ENCODE peak calls at places on chromosomes 1 and 21, in seven cellular contexts. O is GM23248, K is astrocyte, Y is A673, G is GM23338, N is HCT116, I is keratinocyte. D is an unnamed sample. For H3K27me3, the result is how much of the 10 kb centered on the place peaks cover.

GRCh38 chr1:165637427-165637826 is 6.4 kb downstream of the MGST3 start:
- DNase-seq in G (peak), I (no peak), N (no peak), O (peak), Y (peak), K (peak), D (peak)

GRCh38 chr1:237681210-237681609 is 209.5 kb downstream of the ZP4 start:
- DNase-seq in O (peak), Y (no peak), I (no peak), K (no peak), G (no peak), N (no peak), D (no peak)

GRCh38 chr1:10672376-10673050 is 123.9 kb downstream of the CASZ1 start:
- DNase-seq in N (no peak), G (no peak), O (no peak), I (no peak), K (no peak), Y (no peak), D (no peak)

GRCh38 chr1:32925360-32926142 is 24.4 kb upstream of the TMEM54 start:
- DNase-seq in I (no peak), O (peak), N (no peak), Y (no peak), G (peak), K (no peak), D (no peak)

GRCh38 chr1:44519035-44519676 is 114.1 kb downstream of the RNF220 start:
- DNase-seq in O (no peak), I (no peak), N (no peak), K (no peak), G (no peak), Y (no peak), D (no peak)

GRCh38 chr1:202063093-202063492 is 52.7 kb downstream of the ELF3 start:
- DNase-seq in O (no peak), G (peak), N (no peak), Y (no peak), I (no peak), K (no peak), D (peak)

GRCh38 chr1:223887724-223888428 is 42.1 kb upstream of the TP53BP2 start:
- DNase-seq in K (peak), N (peak), G (no peak), Y (no peak), I (peak), O (peak), D (peak)

GRCh38 chr1:51463561-51463960 is 55.5 kb downstream of the EPS15 start:
- DNase-seq in I (no peak), G (no peak), N (no peak), O (no peak), K (no peak), Y (no peak), D (no peak)

GRCh38 chr1:33176362-33176850 is 5.4 kb downstream of the TRIM62 start:
- DNase-seq in K (peak), N (no peak), O (peak), I (peak), G (no peak), Y (no peak), D (peak)

GRCh38 chr1:35573198-35573775 is at the start of gene TFAP2E:
- DNase-seq in Y (peak), G (peak), N (peak), O (peak), K (no peak), I (no peak), D (no peak)

GRCh38 chr21:42818328-42818749 is 61.0 kb downstream of the WDR4 start:
- DNase-seq in O (peak), Y (peak), G (peak), K (peak), I (peak), N (peak), D (peak)

GRCh38 chr1:184950209-184950608 is 24.1 kb downstream of the NIBAN1 start:
- DNase-seq in I (no peak), N (no peak), K (no peak), O (no peak), G (no peak), Y (no peak), D (no peak)

GRCh38 chr1:59917026-59917784 is 9.4 kb downstream of the CYP2J2 start:
- DNase-seq in K (no peak), I (no peak), G (no peak), N (no peak), Y (no peak), O (no peak), D (no peak)

GRCh38 chr1:172949096-172949495 is 101.6 kb downstream of the TNFSF18 start:
- DNase-seq in Y (no peak), N (no peak), G (no peak), K (no peak), O (no peak), I (no peak), D (no peak)

GRCh38 chr1:92411511-92411910 is 75.2 kb downstream of the GFI1 start:
- DNase-seq in K (peak), G (no peak), I (no peak), O (peak), N (no peak), Y (peak), D (no peak)

GRCh38 chr1:116433283-116434257 is 60.5 kb downstream of the ATP1A1 start:
- DNase-seq in I (no peak), K (peak), O (peak), Y (no peak), N (no peak), G (no peak), D (peak)

GRCh38 chr1:116434849-116435248 is 61.8 kb downstream of the ATP1A1 start:
- DNase-seq in K (no peak), O (no peak), G (no peak), I (no peak), N (no peak), Y (no peak), D (no peak)

GRCh38 chr1:116431870-116432500 is 58.9 kb downstream of the ATP1A1 start:
- DNase-seq in Y (no peak), K (no peak), G (no peak), I (no peak), O (no peak), N (no peak), D (no peak)

GRCh38 chr1:116429821-116430374 is 56.9 kb downstream of the ATP1A1 start:
- DNase-seq in Y (no peak), O (no peak), G (no peak), K (no peak), N (no peak), I (no peak), D (no peak)

DNA sequence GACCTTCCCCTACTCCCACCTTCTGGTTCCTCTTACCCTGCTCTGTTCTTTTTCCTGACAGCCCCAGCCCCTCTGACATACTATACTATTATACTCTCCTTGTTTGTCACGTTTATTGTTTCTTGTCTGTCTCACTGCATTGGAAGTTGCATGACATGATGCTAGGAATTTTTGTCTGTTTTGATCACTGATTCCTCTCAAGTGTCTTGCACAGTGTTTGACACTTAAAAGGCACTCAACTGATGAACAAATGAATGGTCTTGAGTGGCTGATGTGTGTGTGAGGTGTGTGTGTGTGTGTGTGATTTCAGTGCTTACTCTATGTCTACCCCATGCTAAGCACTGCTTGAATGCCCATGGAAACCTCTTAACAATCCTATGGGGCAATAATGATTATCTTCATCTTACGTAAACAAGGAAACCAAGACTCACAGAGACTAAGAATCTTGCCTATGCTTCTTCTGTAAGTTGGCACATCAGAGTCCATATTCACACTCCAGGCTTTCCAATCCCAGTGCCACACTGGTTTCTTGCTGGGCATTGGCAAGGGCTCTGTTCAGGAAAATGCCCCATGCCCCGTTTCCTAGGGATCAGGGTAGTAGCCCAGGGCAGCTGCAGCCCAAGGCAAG is 59.7 kb downstream of the ATP1A1 start:
- DNase-seq in N (no peak), Y (no peak), K (no peak), I (no peak), O (no peak), G (no peak), D (peak)
- H3K27ac ChIP-seq in N (no peak), Y (no peak), K (peak), I (no peak), O (no peak), G (no peak), D (peak)

DNA sequence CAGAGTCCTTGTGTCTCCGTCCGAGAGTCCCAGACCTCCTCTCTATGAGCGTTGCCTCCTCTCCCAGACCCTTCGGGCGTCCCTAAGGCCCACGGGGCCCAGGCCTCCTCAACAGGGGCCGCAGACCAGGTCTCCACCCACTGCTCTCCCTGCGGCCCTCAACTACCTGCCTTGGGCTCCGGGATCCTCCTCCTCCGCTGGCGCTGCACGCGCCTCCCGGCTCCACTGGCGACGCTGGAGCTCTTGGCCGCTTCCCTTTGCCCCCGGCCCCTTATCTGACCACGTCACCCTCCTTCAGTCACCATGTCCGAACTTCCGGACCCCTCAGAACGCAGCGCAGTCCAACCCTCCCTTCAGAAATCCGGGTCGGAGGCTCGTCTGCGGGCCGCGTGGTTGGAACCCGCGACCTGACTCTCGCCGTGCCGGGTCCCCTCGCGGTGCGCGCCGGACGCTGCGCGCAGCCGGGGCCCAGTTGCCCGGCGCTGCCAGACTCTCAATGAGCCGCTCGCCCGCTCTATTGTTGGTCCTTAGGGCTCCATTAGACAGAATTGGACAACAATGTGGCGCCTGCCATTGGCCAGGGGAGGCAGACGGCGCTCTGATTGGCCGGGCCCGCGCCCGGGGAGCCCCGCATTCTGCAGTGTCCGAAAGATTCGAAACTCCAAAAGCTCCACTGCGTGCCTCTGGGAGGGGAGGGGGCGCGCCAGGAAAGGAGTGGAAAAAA is at the start of gene DMRTA2:
- DNase-seq in N (no peak), O (no peak), G (peak), K (peak), Y (peak), I (no peak), D (no peak)
- H3K27me3 ChIP-seq in N (under half), O (half or more), G (half or more), K (half or more), Y (half or more), I (half or more), D (under half)

DNA sequence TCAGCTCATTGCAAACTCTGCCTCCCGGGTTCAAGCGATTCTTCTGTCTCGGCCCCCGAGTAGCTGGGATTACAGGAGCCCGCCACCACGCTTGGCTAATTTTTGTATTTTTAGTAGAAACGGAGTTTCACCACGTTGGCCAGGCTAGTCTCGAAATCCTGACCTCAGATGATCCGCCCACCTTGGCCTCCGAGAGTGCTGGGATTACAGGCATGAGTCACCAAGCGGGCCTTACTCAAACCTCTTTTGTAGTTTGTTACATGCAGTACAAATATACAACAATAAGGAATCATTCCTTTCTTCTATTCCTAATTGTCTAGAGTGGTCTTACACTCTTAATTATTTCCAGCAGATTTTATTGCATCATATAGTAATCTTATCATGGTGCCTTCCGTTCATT is 16.6 kb downstream of the SPATA17 start:
- DNase-seq in Y (no peak), O (no peak), G (no peak), N (no peak), I (no peak), K (no peak), D (no peak)
- TF ChIP-seq EZH2 in Y (no peak), O (no peak), G (no peak), N (no peak), I (no peak), K (no peak), D (no peak)

GRCh38 chr1:109484519-109484975 is 842 bp downstream of the ATXN7L2 start:
- DNase-seq in G (peak), O (peak), N (no peak), K (no peak), Y (peak), I (no peak), D (no peak)
- H3K27ac ChIP-seq in G (peak), O (no peak), N (peak), K (peak), Y (peak), I (peak), D (no peak)

GRCh38 chr1:18735369-18735997 is 104.8 kb downstream of the PAX7 start:
- DNase-seq in K (no peak), N (no peak), O (no peak), Y (no peak), G (no peak), I (no peak), D (no peak)
- H3K27me3 ChIP-seq in K (under half), N (under half), O (under half), Y (under half), G (under half), I (under half), D (under half)

DNA sequence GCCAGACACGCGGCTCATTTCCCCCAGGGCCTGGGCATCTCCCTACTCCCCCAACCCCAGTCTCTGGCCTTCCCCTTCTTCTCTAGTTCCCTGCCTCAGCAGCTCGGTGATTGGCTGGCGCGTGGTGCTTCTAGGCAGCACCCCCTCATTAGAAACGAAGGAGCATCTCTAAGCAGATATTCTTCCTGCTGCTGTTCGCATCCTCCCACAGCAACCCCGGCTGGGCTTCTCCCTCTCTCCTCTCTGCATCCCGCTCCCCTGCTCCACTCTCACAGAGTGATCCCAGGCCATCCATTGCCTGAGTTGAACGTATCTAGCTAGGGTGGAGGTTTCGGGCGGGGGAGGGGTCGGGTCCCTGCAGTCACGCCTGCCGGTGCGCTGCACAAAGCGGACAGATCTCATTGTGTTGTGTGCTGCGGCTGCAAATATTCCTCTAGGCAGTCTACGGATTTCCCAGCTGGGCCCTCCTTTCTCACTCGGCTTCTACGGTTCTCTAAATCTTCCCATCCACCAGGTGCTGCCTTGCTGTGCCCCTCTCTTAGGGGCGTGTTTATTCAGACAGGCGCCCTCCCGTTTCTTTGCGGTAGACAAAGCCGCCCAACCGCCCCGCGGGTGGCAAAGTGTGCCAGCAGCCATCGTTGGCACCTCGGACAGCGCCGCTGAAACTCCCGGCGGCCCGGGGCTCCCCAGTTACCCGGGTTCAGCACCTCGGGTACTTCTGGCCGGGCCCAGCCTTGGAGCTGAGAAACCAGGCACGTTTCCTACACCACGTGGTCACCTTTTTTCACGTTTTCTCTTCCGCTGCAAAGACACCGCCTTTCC is 2.2 kb downstream of the CACNA1E start:
- DNase-seq in G (peak), K (no peak), I (no peak), N (no peak), Y (peak), O (peak), D (no peak)
- TF ChIP-seq EZH2 in G (no peak), K (peak), I (peak), N (no peak), Y (peak), O (peak), D (no peak)

D was measured in PC-9.